ENCODE peak calls at places on chromosome 22, in six cellular contexts. One of them, this sample, is unnamed.

GRCh38 chr22:31279821-31280496 is 12.3 kb downstream of the PIK3IP1 start:
- DNase-seq in A549: no peak
- DNase-seq in AG10803: no peak
- DNase-seq in HFFc6: no peak
- DNase-seq in esophagus squamous epithelium: no peak
- DNase-seq in mesothelial cell of epicardium: no peak
- DNase-seq in this sample: no peak

GRCh38 chr22:31075961-31076360 is 5.2 kb upstream of the SMTN start:
- DNase-seq in AG10803: peak; percentile 95
- DNase-seq in mesothelial cell of epicardium: no peak
- DNase-seq in A549: no peak
- DNase-seq in esophagus squamous epithelium: no peak
- DNase-seq in HFFc6: no peak
- DNase-seq in this sample: peak; percentile 69

GRCh38 chr22:23220485-23221350 is 40.4 kb downstream of the BCR start:
- DNase-seq in esophagus squamous epithelium: no peak
- DNase-seq in A549: no peak
- DNase-seq in AG10803: peak; percentile 82
- DNase-seq in mesothelial cell of epicardium: no peak
- DNase-seq in HFFc6: no peak
- DNase-seq in this sample: peak; percentile 59

GRCh38 chr22:30196141-30196866 is 50.3 kb downstream of the LIF start:
- DNase-seq in esophagus squamous epithelium: peak; percentile 30
- DNase-seq in A549: peak; percentile 100
- DNase-seq in HFFc6: peak; percentile 99
- DNase-seq in mesothelial cell of epicardium: peak; percentile 54
- DNase-seq in AG10803: peak; percentile 99
- DNase-seq in this sample: peak; percentile 87

GRCh38 chr22:50305658-50306566 is 1.5 kb downstream of the PLXNB2 start:
- DNase-seq in A549: peak; percentile 85
- DNase-seq in AG10803: peak; percentile 98
- DNase-seq in HFFc6: peak; percentile 97
- DNase-seq in esophagus squamous epithelium: no peak
- DNase-seq in mesothelial cell of epicardium: peak; percentile 61
- DNase-seq in this sample: peak; percentile 93

GRCh38 chr22:40015346-40015976 is 20.7 kb downstream of the FAM83F start:
- DNase-seq in A549: no peak
- DNase-seq in esophagus squamous epithelium: no peak
- DNase-seq in HFFc6: no peak
- DNase-seq in AG10803: no peak
- DNase-seq in mesothelial cell of epicardium: no peak
- DNase-seq in this sample: no peak

GRCh38 chr22:48738204-48738980 is 1089.3 kb downstream of the BRD1 start:
- DNase-seq in mesothelial cell of epicardium: peak; percentile 12
- DNase-seq in HFFc6: no peak
- DNase-seq in esophagus squamous epithelium: no peak
- DNase-seq in A549: no peak
- DNase-seq in AG10803: no peak
- DNase-seq in this sample: no peak

GRCh38 chr22:31944700-31945477 is 554 bp downstream of the YWHAH start:
- DNase-seq in HFFc6: no peak
- DNase-seq in esophagus squamous epithelium: no peak
- DNase-seq in AG10803: no peak
- DNase-seq in mesothelial cell of epicardium: peak; percentile 40
- DNase-seq in A549: no peak
- DNase-seq in this sample: peak; percentile 49

GRCh38 chr22:50526849-50527801 is 1.7 kb upstream of the SCO2 start:
- DNase-seq in esophagus squamous epithelium: no peak
- DNase-seq in AG10803: peak; percentile 38
- DNase-seq in HFFc6: no peak
- DNase-seq in A549: peak; percentile 84
- DNase-seq in mesothelial cell of epicardium: no peak
- DNase-seq in this sample: peak; percentile 85

GRCh38 chr22:17767236-17768065 is 6.8 kb downstream of the BID start:
- DNase-seq in HFFc6: no peak
- DNase-seq in mesothelial cell of epicardium: no peak
- DNase-seq in esophagus squamous epithelium: no peak
- DNase-seq in A549: no peak
- DNase-seq in AG10803: no peak
- DNase-seq in this sample: no peak

GRCh38 chr22:49587421-49587820 is 240.3 kb downstream of the BRD1 start:
- DNase-seq in HFFc6: no peak
- DNase-seq in mesothelial cell of epicardium: no peak
- DNase-seq in esophagus squamous epithelium: no peak
- DNase-seq in A549: no peak
- DNase-seq in AG10803: no peak
- DNase-seq in this sample: peak; percentile 25

GRCh38 chr22:40898850-40899357 is 37.0 kb upstream of the DNAJB7 start:
- DNase-seq in AG10803: peak; percentile 62
- DNase-seq in mesothelial cell of epicardium: no peak
- DNase-seq in esophagus squamous epithelium: no peak
- DNase-seq in HFFc6: peak; percentile 66
- DNase-seq in A549: peak; percentile 49
- DNase-seq in this sample: no peak

GRCh38 chr22:41092847-41093371 is 517 bp downstream of the EP300 start:
- DNase-seq in mesothelial cell of epicardium: no peak
- DNase-seq in esophagus squamous epithelium: no peak
- DNase-seq in A549: peak; percentile 29
- DNase-seq in HFFc6: peak; percentile 8
- DNase-seq in AG10803: peak; percentile 23
- DNase-seq in this sample: peak; percentile 62

GRCh38 chr22:46030241-46030880 is 53.4 kb upstream of the WNT7B start:
- DNase-seq in AG10803: no peak
- DNase-seq in mesothelial cell of epicardium: no peak
- DNase-seq in HFFc6: no peak
- DNase-seq in esophagus squamous epithelium: no peak
- DNase-seq in A549: no peak
- DNase-seq in this sample: peak; percentile 28

GRCh38 chr22:27839261-27839660 is 37.7 kb upstream of the MN1 start:
- DNase-seq in A549: no peak
- DNase-seq in esophagus squamous epithelium: no peak
- DNase-seq in mesothelial cell of epicardium: no peak
- DNase-seq in AG10803: no peak
- DNase-seq in HFFc6: no peak
- DNase-seq in this sample: no peak

GRCh38 chr22:19723990-19724827 is 870 bp downstream of the GP1BB start:
- DNase-seq in A549: peak; percentile 65
- DNase-seq in mesothelial cell of epicardium: no peak
- DNase-seq in esophagus squamous epithelium: no peak
- DNase-seq in AG10803: no peak
- DNase-seq in HFFc6: no peak
- DNase-seq in this sample: no peak

GRCh38 chr22:43996981-43997265 is 27.2 kb upstream of the PARVB start:
- DNase-seq in esophagus squamous epithelium: no peak
- DNase-seq in mesothelial cell of epicardium: no peak
- DNase-seq in A549: no peak
- DNase-seq in HFFc6: no peak
- DNase-seq in AG10803: no peak
- DNase-seq in this sample: peak; percentile 24
- TF ChIP-seq CTCF in esophagus squamous epithelium: no peak
- TF ChIP-seq CTCF in mesothelial cell of epicardium: no peak
- TF ChIP-seq CTCF in A549: no peak
- TF ChIP-seq CTCF in HFFc6: peak; percentile 12
- TF ChIP-seq CTCF in AG10803: no peak
- TF ChIP-seq CTCF in this sample: no peak

GRCh38 chr22:35043251-35043931 is 22.6 kb upstream of the ISX start:
- DNase-seq in esophagus squamous epithelium: no peak
- DNase-seq in AG10803: no peak
- DNase-seq in mesothelial cell of epicardium: no peak
- DNase-seq in A549: no peak
- DNase-seq in HFFc6: no peak
- DNase-seq in this sample: no peak
- TF ChIP-seq CTCF in esophagus squamous epithelium: no peak
- TF ChIP-seq CTCF in AG10803: peak; percentile 6
- TF ChIP-seq CTCF in mesothelial cell of epicardium: no peak
- TF ChIP-seq CTCF in A549: no peak
- TF ChIP-seq CTCF in HFFc6: peak; percentile 21
- TF ChIP-seq CTCF in this sample: no peak

DNA sequence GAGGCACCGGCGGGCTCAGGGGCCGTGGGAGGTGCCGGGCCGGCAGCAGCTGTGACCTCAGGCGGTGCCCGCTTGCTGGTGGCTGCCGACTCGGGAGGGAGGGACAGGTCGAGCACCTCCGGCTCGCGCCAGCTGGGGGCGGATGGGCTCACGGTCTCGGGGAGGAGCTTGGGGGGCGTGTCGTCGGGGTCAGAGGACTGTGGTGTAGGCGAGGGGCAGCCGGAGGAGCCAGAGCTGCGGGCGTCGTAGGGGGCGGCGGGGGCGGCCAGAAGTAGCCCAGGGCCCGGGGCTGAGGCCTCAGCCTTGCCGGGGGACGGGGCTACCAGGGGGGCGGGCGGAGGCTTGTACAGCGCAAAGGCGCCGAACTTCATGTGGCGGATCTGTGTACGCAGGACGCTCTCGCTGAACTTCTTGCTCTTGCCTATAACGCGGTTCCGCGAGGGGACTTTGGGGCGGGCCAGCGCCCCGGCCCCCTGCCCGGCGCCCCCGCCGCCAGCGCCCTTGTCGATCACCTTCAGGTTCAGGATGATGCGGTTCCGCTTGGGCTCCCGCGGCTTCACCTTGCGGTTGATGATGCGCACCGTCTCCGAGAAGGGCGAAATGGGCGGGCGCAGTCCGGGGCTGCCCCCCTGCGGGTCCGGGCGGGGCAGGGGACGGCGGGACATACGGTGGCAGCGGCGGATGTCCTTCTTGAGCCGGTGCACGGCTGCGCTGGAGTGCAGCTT is 5.5 kb downstream of the CBX6 start:
- DNase-seq in AG10803: no peak
- DNase-seq in mesothelial cell of epicardium: no peak
- DNase-seq in esophagus squamous epithelium: no peak
- DNase-seq in A549: no peak
- DNase-seq in HFFc6: no peak
- DNase-seq in this sample: peak; percentile 38
- TF ChIP-seq CTCF in AG10803: no peak
- TF ChIP-seq CTCF in mesothelial cell of epicardium: no peak
- TF ChIP-seq CTCF in esophagus squamous epithelium: no peak
- TF ChIP-seq CTCF in A549: no peak
- TF ChIP-seq CTCF in HFFc6: no peak
- TF ChIP-seq CTCF in this sample: no peak

GRCh38 chr22:33210129-33210784 is 152.1 kb upstream of the SYN3 start:
- DNase-seq in esophagus squamous epithelium: no peak
- DNase-seq in AG10803: peak; percentile 40
- DNase-seq in mesothelial cell of epicardium: no peak
- DNase-seq in A549: peak; percentile 41
- DNase-seq in HFFc6: peak; percentile 9
- DNase-seq in this sample: no peak
- TF ChIP-seq CTCF in esophagus squamous epithelium: peak; percentile 22
- TF ChIP-seq CTCF in AG10803: peak; percentile 66
- TF ChIP-seq CTCF in mesothelial cell of epicardium: peak; percentile 37
- TF ChIP-seq CTCF in A549: peak; percentile 52
- TF ChIP-seq CTCF in HFFc6: peak; percentile 75
- TF ChIP-seq CTCF in this sample: peak; percentile 50

GRCh38 chr22:25876871-25877270 is 134.9 kb downstream of the MYO18B start:
- DNase-seq in A549: no peak
- DNase-seq in mesothelial cell of epicardium: no peak
- DNase-seq in AG10803: no peak
- DNase-seq in esophagus squamous epithelium: no peak
- DNase-seq in HFFc6: no peak
- DNase-seq in this sample: no peak
- TF ChIP-seq CTCF in A549: no peak
- TF ChIP-seq CTCF in mesothelial cell of epicardium: no peak
- TF ChIP-seq CTCF in AG10803: no peak
- TF ChIP-seq CTCF in esophagus squamous epithelium: no peak
- TF ChIP-seq CTCF in HFFc6: no peak
- TF ChIP-seq CTCF in this sample: no peak

This sample was measured in lower lobe of right lung.